ENCODE peak calls at places on chromosome 2, in eight cellular contexts. One of them, this sample, is unnamed.
A peak's percentile ranks its signal among the peaks of the same experiment; 100 is the strongest.

GRCh38 chr2:191061381-191061982 is 47.5 kb upstream of the STAT1 start:
- DNase-seq in renal cortical epithelial cell: no peak
- DNase-seq in upper lobe of left lung: no peak
- DNase-seq in C1 segment of cervical spinal cord: no peak
- DNase-seq in activated CD4-positive, alpha-beta T cell treated with anti-CD3 and anti-CD28 coated beads, Interleukin-2, amount 50 U/mL, for 4 hours: no peak
- DNase-seq in COR-L47: no peak
- DNase-seq in NCI-H1417: peak; percentile 11
- DNase-seq in fibroblast of lung: no peak
- DNase-seq in this sample: no peak

GRCh38 chr2:96144481-96145027 is 686 bp downstream of the DUSP2 start:
- DNase-seq in renal cortical epithelial cell: no peak
- DNase-seq in upper lobe of left lung: no peak
- DNase-seq in C1 segment of cervical spinal cord: peak; percentile 58
- DNase-seq in activated CD4-positive, alpha-beta T cell treated with anti-CD3 and anti-CD28 coated beads, Interleukin-2, amount 50 U/mL, for 4 hours: peak; percentile 40
- DNase-seq in COR-L47: no peak
- DNase-seq in NCI-H1417: peak; percentile 74
- DNase-seq in fibroblast of lung: no peak
- DNase-seq in this sample: peak; percentile 29

GRCh38 chr2:182845794-182846417 is 20.5 kb downstream of the FRZB start:
- DNase-seq in renal cortical epithelial cell: no peak
- DNase-seq in upper lobe of left lung: no peak
- DNase-seq in C1 segment of cervical spinal cord: no peak
- DNase-seq in activated CD4-positive, alpha-beta T cell treated with anti-CD3 and anti-CD28 coated beads, Interleukin-2, amount 50 U/mL, for 4 hours: no peak
- DNase-seq in COR-L47: no peak
- DNase-seq in NCI-H1417: no peak
- DNase-seq in fibroblast of lung: no peak
- DNase-seq in this sample: no peak

GRCh38 chr2:84953535-84953934 is 17.4 kb upstream of the KCMF1 start:
- DNase-seq in renal cortical epithelial cell: no peak
- DNase-seq in upper lobe of left lung: no peak
- DNase-seq in C1 segment of cervical spinal cord: no peak
- DNase-seq in activated CD4-positive, alpha-beta T cell treated with anti-CD3 and anti-CD28 coated beads, Interleukin-2, amount 50 U/mL, for 4 hours: no peak
- DNase-seq in COR-L47: no peak
- DNase-seq in NCI-H1417: no peak
- DNase-seq in fibroblast of lung: no peak
- DNase-seq in this sample: no peak

GRCh38 chr2:26847663-26848335 is at the start of gene DPYSL5:
- DNase-seq in renal cortical epithelial cell: no peak
- DNase-seq in upper lobe of left lung: peak; percentile 81
- DNase-seq in C1 segment of cervical spinal cord: peak; percentile 58
- DNase-seq in activated CD4-positive, alpha-beta T cell treated with anti-CD3 and anti-CD28 coated beads, Interleukin-2, amount 50 U/mL, for 4 hours: no peak
- DNase-seq in COR-L47: peak; percentile 90
- DNase-seq in NCI-H1417: peak; percentile 97
- DNase-seq in fibroblast of lung: no peak
- DNase-seq in this sample: no peak

GRCh38 chr2:88831792-88832248 is 140.3 kb downstream of the RPIA start:
- DNase-seq in renal cortical epithelial cell: peak; percentile 23
- DNase-seq in upper lobe of left lung: peak; percentile 54
- DNase-seq in C1 segment of cervical spinal cord: no peak
- DNase-seq in activated CD4-positive, alpha-beta T cell treated with anti-CD3 and anti-CD28 coated beads, Interleukin-2, amount 50 U/mL, for 4 hours: no peak
- DNase-seq in COR-L47: no peak
- DNase-seq in NCI-H1417: no peak
- DNase-seq in fibroblast of lung: no peak
- DNase-seq in this sample: no peak

GRCh38 chr2:231670892-231671616 is 37.3 kb upstream of the PTMA start:
- DNase-seq in renal cortical epithelial cell: no peak
- DNase-seq in upper lobe of left lung: no peak
- DNase-seq in C1 segment of cervical spinal cord: no peak
- DNase-seq in activated CD4-positive, alpha-beta T cell treated with anti-CD3 and anti-CD28 coated beads, Interleukin-2, amount 50 U/mL, for 4 hours: no peak
- DNase-seq in COR-L47: peak; percentile 18
- DNase-seq in NCI-H1417: peak; percentile 57
- DNase-seq in fibroblast of lung: no peak
- DNase-seq in this sample: no peak

GRCh38 chr2:133266075-133266925 is 302.0 kb downstream of the NCKAP5 start:
- DNase-seq in renal cortical epithelial cell: no peak
- DNase-seq in upper lobe of left lung: peak; percentile 81
- DNase-seq in C1 segment of cervical spinal cord: no peak
- DNase-seq in activated CD4-positive, alpha-beta T cell treated with anti-CD3 and anti-CD28 coated beads, Interleukin-2, amount 50 U/mL, for 4 hours: no peak
- DNase-seq in COR-L47: no peak
- DNase-seq in NCI-H1417: peak; percentile 45
- DNase-seq in fibroblast of lung: peak; percentile 49
- DNase-seq in this sample: no peak

GRCh38 chr2:223101340-223102039 is 49.5 kb downstream of the KCNE4 start:
- DNase-seq in renal cortical epithelial cell: peak; percentile 45
- DNase-seq in upper lobe of left lung: no peak
- DNase-seq in C1 segment of cervical spinal cord: no peak
- DNase-seq in activated CD4-positive, alpha-beta T cell treated with anti-CD3 and anti-CD28 coated beads, Interleukin-2, amount 50 U/mL, for 4 hours: no peak
- DNase-seq in COR-L47: no peak
- DNase-seq in NCI-H1417: peak; percentile 56
- DNase-seq in fibroblast of lung: peak; percentile 40
- DNase-seq in this sample: peak; percentile 78

GRCh38 chr2:10253596-10254372 is 48.9 kb upstream of the HPCAL1 start:
- DNase-seq in renal cortical epithelial cell: no peak
- DNase-seq in upper lobe of left lung: no peak
- DNase-seq in C1 segment of cervical spinal cord: no peak
- DNase-seq in activated CD4-positive, alpha-beta T cell treated with anti-CD3 and anti-CD28 coated beads, Interleukin-2, amount 50 U/mL, for 4 hours: no peak
- DNase-seq in COR-L47: no peak
- DNase-seq in NCI-H1417: no peak
- DNase-seq in fibroblast of lung: no peak
- DNase-seq in this sample: no peak

GRCh38 chr2:231115651-231116050 is 9.2 kb downstream of the HTR2B start:
- DNase-seq in renal cortical epithelial cell: no peak
- DNase-seq in upper lobe of left lung: no peak
- DNase-seq in C1 segment of cervical spinal cord: no peak
- DNase-seq in activated CD4-positive, alpha-beta T cell treated with anti-CD3 and anti-CD28 coated beads, Interleukin-2, amount 50 U/mL, for 4 hours: no peak
- DNase-seq in COR-L47: no peak
- DNase-seq in NCI-H1417: no peak
- DNase-seq in fibroblast of lung: no peak
- DNase-seq in this sample: no peak

GRCh38 chr2:71551631-71551915 is 98.2 kb downstream of the DYSF start:
- DNase-seq in renal cortical epithelial cell: no peak
- DNase-seq in upper lobe of left lung: no peak
- DNase-seq in C1 segment of cervical spinal cord: no peak
- DNase-seq in activated CD4-positive, alpha-beta T cell treated with anti-CD3 and anti-CD28 coated beads, Interleukin-2, amount 50 U/mL, for 4 hours: no peak
- DNase-seq in COR-L47: no peak
- DNase-seq in NCI-H1417: no peak
- DNase-seq in fibroblast of lung: no peak
- DNase-seq in this sample: no peak

GRCh38 chr2:28338046-28338753 is 54.5 kb upstream of the FOSL2 start:
- DNase-seq in renal cortical epithelial cell: peak; percentile 92
- DNase-seq in upper lobe of left lung: no peak
- DNase-seq in C1 segment of cervical spinal cord: no peak
- DNase-seq in activated CD4-positive, alpha-beta T cell treated with anti-CD3 and anti-CD28 coated beads, Interleukin-2, amount 50 U/mL, for 4 hours: no peak
- DNase-seq in COR-L47: no peak
- DNase-seq in NCI-H1417: no peak
- DNase-seq in fibroblast of lung: peak; percentile 93
- DNase-seq in this sample: no peak

GRCh38 chr2:26670171-26670570 is 22.4 kb upstream of the KCNK3 start:
- DNase-seq in renal cortical epithelial cell: peak; percentile 69
- DNase-seq in upper lobe of left lung: no peak
- DNase-seq in C1 segment of cervical spinal cord: no peak
- DNase-seq in activated CD4-positive, alpha-beta T cell treated with anti-CD3 and anti-CD28 coated beads, Interleukin-2, amount 50 U/mL, for 4 hours: no peak
- DNase-seq in COR-L47: no peak
- DNase-seq in NCI-H1417: no peak
- DNase-seq in fibroblast of lung: peak; percentile 65
- DNase-seq in this sample: no peak

GRCh38 chr2:149858916-149859634 is 271.5 kb upstream of the MMADHC start:
- DNase-seq in renal cortical epithelial cell: peak; percentile 51
- DNase-seq in upper lobe of left lung: no peak
- DNase-seq in C1 segment of cervical spinal cord: no peak
- DNase-seq in activated CD4-positive, alpha-beta T cell treated with anti-CD3 and anti-CD28 coated beads, Interleukin-2, amount 50 U/mL, for 4 hours: no peak
- DNase-seq in COR-L47: no peak
- DNase-seq in NCI-H1417: no peak
- DNase-seq in fibroblast of lung: peak; percentile 57
- DNase-seq in this sample: no peak

GRCh38 chr2:197869501-197870111 is 65.2 kb downstream of the PLCL1 start:
- DNase-seq in renal cortical epithelial cell: no peak
- DNase-seq in upper lobe of left lung: no peak
- DNase-seq in C1 segment of cervical spinal cord: no peak
- DNase-seq in activated CD4-positive, alpha-beta T cell treated with anti-CD3 and anti-CD28 coated beads, Interleukin-2, amount 50 U/mL, for 4 hours: peak; percentile 36
- DNase-seq in COR-L47: no peak
- DNase-seq in NCI-H1417: no peak
- DNase-seq in fibroblast of lung: peak; percentile 76
- DNase-seq in this sample: no peak

GRCh38 chr2:141317986-141318385 is 812.8 kb downstream of the LRP1B start:
- DNase-seq in renal cortical epithelial cell: peak; percentile 66
- DNase-seq in upper lobe of left lung: no peak
- DNase-seq in C1 segment of cervical spinal cord: no peak
- DNase-seq in activated CD4-positive, alpha-beta T cell treated with anti-CD3 and anti-CD28 coated beads, Interleukin-2, amount 50 U/mL, for 4 hours: no peak
- DNase-seq in COR-L47: no peak
- DNase-seq in NCI-H1417: no peak
- DNase-seq in fibroblast of lung: peak; percentile 33
- DNase-seq in this sample: no peak

GRCh38 chr2:23541453-23542334 is 156.7 kb downstream of the KLHL29 start:
- DNase-seq in renal cortical epithelial cell: peak; percentile 69
- DNase-seq in upper lobe of left lung: no peak
- DNase-seq in C1 segment of cervical spinal cord: no peak
- DNase-seq in activated CD4-positive, alpha-beta T cell treated with anti-CD3 and anti-CD28 coated beads, Interleukin-2, amount 50 U/mL, for 4 hours: no peak
- DNase-seq in COR-L47: peak; percentile 70
- DNase-seq in NCI-H1417: peak; percentile 89
- DNase-seq in fibroblast of lung: no peak
- DNase-seq in this sample: no peak

GRCh38 chr2:64323192-64323591 is 130.8 kb upstream of the LGALSL start:
- DNase-seq in renal cortical epithelial cell: no peak
- DNase-seq in upper lobe of left lung: no peak
- DNase-seq in C1 segment of cervical spinal cord: no peak
- DNase-seq in activated CD4-positive, alpha-beta T cell treated with anti-CD3 and anti-CD28 coated beads, Interleukin-2, amount 50 U/mL, for 4 hours: no peak
- DNase-seq in COR-L47: no peak
- DNase-seq in NCI-H1417: no peak
- DNase-seq in fibroblast of lung: no peak
- DNase-seq in this sample: no peak

This sample was measured in RWPE1.